ENCODE peak calls at places on chromosome 12, in ten cellular contexts. W is PC-9, V is SK-N-SH, E is Karpas-422, U is PC-3, H is GM23248, T is OCI-LY7, G is HCT116, Z is GM23338, P is hepatocyte. Q is an unnamed sample. For H3K9me2, the result is how much of the 10 kb centered on the place peaks cover.

GRCh38 chr12:68841717-68842116 is 33.7 kb downstream of the MDM2 start:
- DNase-seq in W (no peak), V (no peak), E (no peak), U (no peak), H (no peak), T (no peak), G (no peak), Z (no peak), P (no peak), Q (no peak)

GRCh38 chr12:30847259-30847658 is 79.3 kb upstream of the TSPAN11 start:
- DNase-seq in W (peak), V (peak), E (peak), U (peak), H (peak), T (peak), G (peak), Z (peak), P (peak), Q (peak)

GRCh38 chr12:26068503-26068902 is 56.3 kb downstream of the BHLHE41 start:
- DNase-seq in W (no peak), V (no peak), E (no peak), U (no peak), H (no peak), T (no peak), G (no peak), Z (peak), P (no peak), Q (no peak)

GRCh38 chr12:9208236-9208635 is at the start of gene PZP:
- DNase-seq in W (no peak), V (no peak), E (no peak), U (no peak), H (no peak), T (no peak), G (no peak), Z (no peak), P (no peak), Q (no peak)

GRCh38 chr12:131041216-131041967 is 87.7 kb downstream of the ADGRD1 start:
- DNase-seq in W (no peak), V (no peak), E (no peak), U (no peak), H (no peak), T (no peak), G (no peak), Z (no peak), P (no peak), Q (no peak)

GRCh38 chr12:82800185-82800584 is 113.5 kb downstream of the TMTC2 start:
- DNase-seq in W (no peak), V (peak), E (no peak), U (no peak), H (no peak), T (no peak), G (no peak), Z (no peak), P (no peak), Q (no peak)

GRCh38 chr12:1473418-1473817 is 121.0 kb downstream of the FBXL14 start:
- DNase-seq in W (no peak), V (no peak), E (no peak), U (no peak), H (peak), T (no peak), G (no peak), Z (no peak), P (no peak), Q (no peak)

GRCh38 chr12:32240833-32241232 is 134.2 kb downstream of the BICD1 start:
- DNase-seq in W (no peak), V (no peak), E (no peak), U (peak), H (peak), T (no peak), G (no peak), Z (no peak), P (no peak), Q (no peak)

GRCh38 chr12:65784616-65785015 is 39.7 kb upstream of the HMGA2 start:
- DNase-seq in W (no peak), V (no peak), E (no peak), U (no peak), H (peak), T (no peak), G (no peak), Z (no peak), P (no peak), Q (no peak)

GRCh38 chr12:67981236-67982164 is 7.7 kb upstream of the IFNG-AS1 start:
- DNase-seq in W (peak), V (no peak), E (no peak), U (peak), H (peak), T (no peak), G (peak), Z (no peak), P (no peak), Q (no peak)

GRCh38 chr12:89309815-89310214 is 42.5 kb downstream of the DUSP6 start:
- DNase-seq in W (no peak), V (no peak), E (no peak), U (no peak), H (no peak), T (no peak), G (no peak), Z (no peak), P (no peak), Q (no peak)

GRCh38 chr12:89309452-89309802 is 42.9 kb downstream of the DUSP6 start:
- DNase-seq in W (no peak), V (no peak), E (no peak), U (no peak), H (no peak), T (no peak), G (no peak), Z (no peak), P (no peak), Q (no peak)

GRCh38 chr12:89305373-89305772 is 46.9 kb downstream of the DUSP6 start:
- DNase-seq in W (no peak), V (no peak), E (no peak), U (no peak), H (no peak), T (no peak), G (no peak), Z (no peak), P (no peak), Q (no peak)

GRCh38 chr12:89307665-89308253 is 44.5 kb downstream of the DUSP6 start:
- DNase-seq in W (no peak), V (no peak), E (no peak), U (no peak), H (no peak), T (no peak), G (no peak), Z (no peak), P (no peak), Q (peak)

DNA sequence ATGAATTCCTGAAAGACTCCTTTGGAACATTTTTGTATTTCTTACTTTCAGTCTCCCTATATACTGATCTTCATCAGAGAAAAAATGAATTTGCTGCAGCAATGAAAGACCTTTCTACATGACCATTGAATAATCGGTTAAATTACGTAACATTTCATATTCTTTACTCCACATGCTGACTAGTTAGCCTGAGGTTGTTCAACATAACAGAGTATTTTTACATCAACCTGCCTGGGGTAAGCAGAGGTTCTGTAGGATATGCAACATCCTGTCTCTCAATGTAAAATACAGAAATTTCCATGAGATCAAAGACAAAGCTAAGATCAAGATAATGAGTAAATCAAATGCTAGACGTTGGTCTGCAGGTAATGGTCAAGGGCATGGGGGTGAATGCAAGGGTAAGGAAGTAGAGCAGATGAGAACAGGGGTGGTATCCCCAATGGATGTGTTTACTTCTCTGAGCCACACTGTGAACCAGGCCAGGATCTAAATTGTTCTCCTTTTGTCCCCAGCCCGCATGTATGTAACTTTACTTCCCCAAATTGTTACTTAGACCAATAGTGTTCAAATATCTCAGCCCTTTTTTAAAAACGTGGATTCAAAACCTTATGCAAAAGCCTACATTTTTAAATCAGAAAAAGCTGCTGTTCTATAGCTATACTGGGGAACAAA is 45.3 kb downstream of the DUSP6 start:
- DNase-seq in W (no peak), V (no peak), E (peak), U (no peak), H (no peak), T (no peak), G (no peak), Z (no peak), P (no peak), Q (no peak)
- H3K9me2 ChIP-seq in W (under half), V (under half), E (under half), U (under half), H (under half), T (under half), G (under half), Z (under half), P (under half), Q (under half)

GRCh38 chr12:58616618-58617017 is 303.7 kb downstream of the LRIG3 start:
- DNase-seq in W (no peak), V (no peak), E (no peak), U (no peak), H (no peak), T (no peak), G (no peak), Z (no peak), P (no peak), Q (no peak)
- H3K4me3 ChIP-seq in W (no peak), V (no peak), E (no peak), U (no peak), H (no peak), T (no peak), G (no peak), Z (no peak), P (no peak), Q (no peak)

GRCh38 chr12:21542412-21542811 is 16.3 kb downstream of the SPX start:
- DNase-seq in W (no peak), V (no peak), E (no peak), U (no peak), H (no peak), T (no peak), G (no peak), Z (no peak), P (no peak), Q (no peak)

GRCh38 chr12:21539797-21540196 is 13.7 kb downstream of the SPX start:
- DNase-seq in W (no peak), V (no peak), E (no peak), U (no peak), H (no peak), T (no peak), G (no peak), Z (no peak), P (no peak), Q (no peak)

GRCh38 chr12:21541773-21542172 is 15.7 kb downstream of the SPX start:
- DNase-seq in W (no peak), V (no peak), E (no peak), U (no peak), H (no peak), T (no peak), G (no peak), Z (no peak), P (no peak), Q (no peak)

GRCh38 chr12:21538259-21538658 is 12.2 kb downstream of the SPX start:
- DNase-seq in W (peak), V (no peak), E (no peak), U (peak), H (no peak), T (no peak), G (no peak), Z (no peak), P (no peak), Q (no peak)
- H3K9me2 ChIP-seq in W (under half), V (under half), E (under half), U (under half), H (under half), T (under half), G (under half), Z (under half), P (under half), Q (under half)

DNA sequence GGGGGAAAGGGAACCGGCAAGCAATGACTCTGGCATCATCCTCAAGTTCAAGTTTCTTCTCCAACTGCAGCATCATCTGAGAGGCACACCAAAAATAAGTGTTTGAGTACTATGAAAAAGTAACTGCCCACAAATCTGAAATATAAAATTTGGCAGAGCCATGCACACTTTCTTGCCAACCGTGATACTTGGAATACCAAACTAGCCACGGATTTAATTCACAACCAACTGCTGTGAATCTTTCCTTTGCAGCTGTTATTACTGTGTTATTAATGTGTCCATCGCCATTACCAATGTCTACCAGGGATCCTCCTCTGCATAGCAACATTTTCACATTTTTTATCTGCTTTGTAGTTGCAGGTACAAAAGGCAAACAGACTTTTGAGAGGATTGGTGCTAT is 74.6 kb downstream of the GXYLT1 start:
- DNase-seq in W (no peak), V (no peak), E (no peak), U (no peak), H (peak), T (no peak), G (no peak), Z (no peak), P (no peak), Q (no peak)
- H3K4me3 ChIP-seq in W (no peak), V (no peak), E (no peak), U (no peak), H (no peak), T (no peak), G (no peak), Z (no peak), P (no peak), Q (no peak)

DNA sequence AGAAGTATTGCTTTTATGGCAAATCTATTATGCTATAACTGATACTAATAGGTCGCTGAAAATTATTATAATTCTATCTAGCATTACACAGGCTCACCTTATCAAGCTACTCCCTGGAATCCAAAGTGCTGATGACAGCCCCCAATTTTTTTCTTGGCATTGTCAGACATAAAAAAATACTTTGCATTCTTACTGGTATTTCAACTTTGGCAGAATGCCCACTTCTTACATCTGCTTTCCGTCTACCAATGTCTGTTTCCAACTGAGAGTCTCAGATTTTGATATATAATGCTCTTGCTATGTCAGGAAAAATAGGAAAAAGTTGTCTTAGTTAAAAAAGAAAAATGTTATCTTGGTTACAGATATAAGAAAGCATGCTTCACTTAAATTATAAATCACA is 615.4 kb downstream of the C12orf50 start:
- DNase-seq in W (no peak), V (peak), E (no peak), U (no peak), H (peak), T (no peak), G (no peak), Z (no peak), P (peak), Q (no peak)
- H3K9me2 ChIP-seq in W (under half), V (under half), E (under half), U (under half), H (under half), T (under half), G (under half), Z (under half), P (under half), Q (under half)

GRCh38 chr12:121132601-121133481 is at the start of gene P2RX7:
- DNase-seq in W (peak), V (peak), E (no peak), U (peak), H (peak), T (peak), G (peak), Z (peak), P (peak), Q (peak)
- H3K4me3 ChIP-seq in W (peak), V (peak), E (peak), U (peak), H (peak), T (no peak), G (peak), Z (peak), P (no peak), Q (peak)

GRCh38 chr12:107355004-107355565 is 261.7 kb upstream of the CRY1 start:
- DNase-seq in W (no peak), V (no peak), E (no peak), U (no peak), H (no peak), T (no peak), G (no peak), Z (no peak), P (no peak), Q (no peak)
- H3K9me2 ChIP-seq in W (under half), V (under half), E (under half), U (under half), H (under half), T (under half), G (under half), Z (under half), P (under half), Q (under half)

GRCh38 chr12:102964872-102965271 is 7.4 kb downstream of the ASCL1 start:
- DNase-seq in W (no peak), V (peak), E (no peak), U (no peak), H (no peak), T (no peak), G (no peak), Z (peak), P (peak), Q (no peak)
- H3K4me3 ChIP-seq in W (no peak), V (no peak), E (no peak), U (no peak), H (no peak), T (no peak), G (no peak), Z (peak), P (no peak), Q (no peak)

DNA sequence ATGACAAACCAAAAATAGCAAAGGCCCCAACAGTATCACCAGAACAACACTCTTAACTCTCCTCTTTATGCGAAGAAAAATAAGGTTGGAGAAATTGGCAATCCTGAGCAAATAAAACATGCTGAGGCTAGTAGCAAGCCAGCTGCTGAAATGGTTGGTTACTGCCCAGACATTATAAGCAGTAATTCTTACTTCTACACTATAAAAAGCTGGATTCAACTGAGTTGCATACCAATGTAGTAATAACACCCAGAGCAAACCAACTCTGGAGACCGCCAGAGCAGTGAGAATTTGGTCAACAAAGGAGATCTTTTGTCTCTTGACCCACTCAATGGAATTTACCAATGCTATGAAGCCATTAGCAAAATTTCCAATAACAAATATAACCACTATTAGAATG is 628 bp downstream of the TAS2R30 start:
- DNase-seq in W (no peak), V (no peak), E (no peak), U (no peak), H (no peak), T (no peak), G (no peak), Z (no peak), P (no peak), Q (no peak)
- H3K9me2 ChIP-seq in W (under half), V (under half), E (under half), U (under half), H (under half), T (under half), G (under half), Z (under half), P (under half), Q (under half)

DNA sequence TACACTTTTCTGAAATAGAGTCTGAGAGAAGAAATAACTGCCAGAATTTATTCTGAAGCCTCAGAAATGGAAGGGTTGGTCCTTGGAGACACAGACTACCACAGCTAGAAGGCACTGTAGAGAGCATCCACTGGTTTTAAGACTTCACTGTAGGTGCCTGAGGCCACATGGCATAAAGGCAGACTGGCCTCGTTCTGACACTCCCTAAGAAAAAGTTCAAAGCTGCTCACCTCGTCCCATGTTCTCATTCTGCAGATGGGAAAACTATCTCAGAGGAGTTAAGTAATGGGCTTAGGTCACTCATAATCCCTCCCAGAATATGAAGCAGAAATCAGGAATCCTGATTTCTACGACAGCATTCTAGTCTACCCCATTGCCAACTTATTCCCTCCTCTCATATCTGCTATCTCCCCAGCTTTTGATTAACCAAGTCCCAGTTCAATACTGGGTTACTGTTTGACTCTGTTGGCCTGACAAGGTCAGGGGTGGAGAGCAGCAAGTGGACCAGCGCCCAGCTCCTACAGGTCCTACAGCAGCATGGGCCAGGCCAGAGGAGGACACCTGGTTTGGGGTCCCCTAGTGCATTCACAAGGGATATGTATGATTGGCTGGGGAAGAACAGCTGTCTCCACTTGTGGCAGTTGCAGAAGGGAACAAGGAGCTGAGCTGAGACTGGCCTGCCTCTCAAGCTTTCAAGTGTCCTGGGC is 3.7 kb downstream of the ITGA5 start:
- DNase-seq in W (no peak), V (no peak), E (no peak), U (no peak), H (peak), T (no peak), G (no peak), Z (no peak), P (no peak), Q (no peak)
- H3K4me3 ChIP-seq in W (no peak), V (no peak), E (no peak), U (no peak), H (peak), T (no peak), G (no peak), Z (no peak), P (no peak), Q (no peak)